ENCODE peak calls at places on chromosomes 2 and 18, in four cellular contexts. G is Ammon's horn, M is NCI-H1436, T is caudate nucleus. S is an unnamed sample.

GRCh38 chr2:175964195-175964594 is 37.9 kb downstream of the LNPK start:
- DNase-seq in G (no peak), T (no peak), M (no peak), S (no peak)

GRCh38 chr2:20065885-20066602 is 14.6 kb upstream of the LAPTM4A start:
- DNase-seq in G (peak; percentile 37), M (peak; percentile 16), T (no peak), S (no peak)

GRCh38 chr2:178523596-178524134 is 43.4 kb downstream of the PLEKHA3 start:
- DNase-seq in T (no peak), G (no peak), M (no peak), S (no peak)

GRCh38 chr18:70422061-70422965 is 133.5 kb downstream of the SOCS6 start:
- DNase-seq in T (no peak), G (peak; percentile 55), M (no peak), S (peak; percentile 82)

GRCh38 chr18:26556573-26556972 is 8.2 kb upstream of the KCTD1 start:
- DNase-seq in G (no peak), T (no peak), M (no peak), S (no peak)

GRCh38 chr2:16638941-16639340 is 26.7 kb downstream of the CYRIA start:
- DNase-seq in T (no peak), M (no peak), G (no peak), S (no peak)

GRCh38 chr18:60804412-60804811 is 431.8 kb upstream of the MC4R start:
- DNase-seq in G (no peak), M (no peak), T (no peak), S (no peak)

GRCh38 chr18:48412339-48412929 is 3.3 kb upstream of the ZBTB7C start:
- DNase-seq in T (no peak), G (peak; percentile 49), M (peak; percentile 23), S (peak; percentile 30)

GRCh38 chr2:8761529-8762164 is 75.8 kb downstream of the KIDINS220 start:
- DNase-seq in T (no peak), M (peak; percentile 30), G (peak; percentile 62), S (peak; percentile 36)

GRCh38 chr2:112646102-112646719 is 472 bp downstream of the SLC20A1 start:
- DNase-seq in M (peak; percentile 48), T (no peak), G (peak; percentile 31), S (peak; percentile 54)

GRCh38 chr2:110802213-110802932 is 70.0 kb downstream of the ACOXL start:
- DNase-seq in T (no peak), M (no peak), G (no peak), S (no peak)

GRCh38 chr2:211026109-211026508 is 469.7 kb downstream of the CPS1 start:
- DNase-seq in T (no peak), M (no peak), G (no peak), S (no peak)

GRCh38 chr2:150811259-150811912 is 323.9 kb upstream of the RND3 start:
- DNase-seq in M (no peak), T (no peak), G (peak; percentile 20), S (peak; percentile 16)

GRCh38 chr2:64456298-64456697 is 2.3 kb downstream of the LGALSL start:
- DNase-seq in T (no peak), G (peak; percentile 25), M (no peak), S (no peak)

GRCh38 chr2:112885503-112885897 is 25.5 kb upstream of the IL37 start:
- DNase-seq in M (no peak), G (no peak), T (no peak), S (no peak)

GRCh38 chr2:192675640-192676039 is 480.9 kb upstream of the TMEFF2 start:
- DNase-seq in T (no peak), G (no peak), M (no peak), S (no peak)

GRCh38 chr2:3285901-3286645 is 91.5 kb downstream of the EIPR1 start:
- DNase-seq in M (no peak), T (no peak), G (no peak), S (no peak)

GRCh38 chr2:160254363-160254762 is 54.3 kb upstream of the ITGB6 start:
- DNase-seq in M (no peak), T (no peak), G (no peak), S (no peak)

S was measured in AG08396.